ENCODE peak calls at places on chromosomes 16 and 17, in four cellular contexts. One of them, this sample, is unnamed.

GRCh38 chr16:30700491-30700890 is 1.5 kb downstream of the SRCAP start:
- DNase-seq in H1: no peak
- DNase-seq in GM12878: no peak
- DNase-seq in K562: peak
- DNase-seq in this sample: no peak

GRCh38 chr16:41439-42068 is 11.9 kb downstream of the POLR3K start:
- DNase-seq in K562: no peak
- DNase-seq in GM12878: no peak
- DNase-seq in H1: no peak
- DNase-seq in this sample: no peak

GRCh38 chr17:51796026-51796425 is 362.5 kb downstream of the CA10 start:
- DNase-seq in K562: no peak
- DNase-seq in H1: no peak
- DNase-seq in GM12878: no peak
- DNase-seq in this sample: no peak

GRCh38 chr17:79977711-79978544 is 57.7 kb downstream of the TBC1D16 start:
- DNase-seq in GM12878: no peak
- DNase-seq in K562: no peak
- DNase-seq in H1: no peak
- DNase-seq in this sample: no peak

GRCh38 chr17:72110231-72110952 is 10.4 kb upstream of the SOX9 start:
- DNase-seq in GM12878: no peak
- DNase-seq in H1: no peak
- DNase-seq in K562: no peak
- DNase-seq in this sample: no peak

GRCh38 chr17:81183316-81183715 is 17.3 kb upstream of the AATK start:
- DNase-seq in H1: no peak
- DNase-seq in GM12878: no peak
- DNase-seq in K562: no peak
- DNase-seq in this sample: no peak

GRCh38 chr17:50493744-50494143 is 14.5 kb upstream of the MYCBPAP start:
- DNase-seq in H1: no peak
- DNase-seq in GM12878: no peak
- DNase-seq in K562: no peak
- DNase-seq in this sample: no peak

GRCh38 chr16:14669776-14670175 is 24.3 kb downstream of the PLA2G10 start:
- DNase-seq in H1: no peak
- DNase-seq in GM12878: no peak
- DNase-seq in K562: no peak
- DNase-seq in this sample: no peak

GRCh38 chr17:7177954-7178477 is 1.2 kb downstream of the ASGR1 start:
- DNase-seq in H1: peak
- DNase-seq in GM12878: no peak
- DNase-seq in K562: no peak
- DNase-seq in this sample: peak

GRCh38 chr16:71796501-71796900 is 12.1 kb downstream of the AP1G1 start:
- DNase-seq in H1: no peak
- DNase-seq in K562: no peak
- DNase-seq in GM12878: no peak
- DNase-seq in this sample: no peak

GRCh38 chr17:38349097-38349904 is 2.3 kb upstream of the SOCS7 start:
- DNase-seq in GM12878: peak
- DNase-seq in H1: peak
- DNase-seq in K562: peak
- DNase-seq in this sample: peak

GRCh38 chr17:57569860-57570259 is 175.2 kb downstream of the CCDC182 start:
- DNase-seq in GM12878: no peak
- DNase-seq in K562: no peak
- DNase-seq in H1: no peak
- DNase-seq in this sample: no peak

GRCh38 chr16:66352304-66352703 is 14.2 kb upstream of the CDH5 start:
- DNase-seq in H1: no peak
- DNase-seq in GM12878: no peak
- DNase-seq in K562: no peak
- DNase-seq in this sample: no peak

GRCh38 chr17:18217412-18218015 is 7.9 kb upstream of the LLGL1 start:
- DNase-seq in GM12878: peak
- DNase-seq in H1: peak
- DNase-seq in K562: peak
- DNase-seq in this sample: peak
- TF ChIP-seq JUND in GM12878: no peak
- TF ChIP-seq JUND in H1: no peak
- TF ChIP-seq JUND in K562: peak
- TF ChIP-seq JUND in this sample: no peak

DNA sequence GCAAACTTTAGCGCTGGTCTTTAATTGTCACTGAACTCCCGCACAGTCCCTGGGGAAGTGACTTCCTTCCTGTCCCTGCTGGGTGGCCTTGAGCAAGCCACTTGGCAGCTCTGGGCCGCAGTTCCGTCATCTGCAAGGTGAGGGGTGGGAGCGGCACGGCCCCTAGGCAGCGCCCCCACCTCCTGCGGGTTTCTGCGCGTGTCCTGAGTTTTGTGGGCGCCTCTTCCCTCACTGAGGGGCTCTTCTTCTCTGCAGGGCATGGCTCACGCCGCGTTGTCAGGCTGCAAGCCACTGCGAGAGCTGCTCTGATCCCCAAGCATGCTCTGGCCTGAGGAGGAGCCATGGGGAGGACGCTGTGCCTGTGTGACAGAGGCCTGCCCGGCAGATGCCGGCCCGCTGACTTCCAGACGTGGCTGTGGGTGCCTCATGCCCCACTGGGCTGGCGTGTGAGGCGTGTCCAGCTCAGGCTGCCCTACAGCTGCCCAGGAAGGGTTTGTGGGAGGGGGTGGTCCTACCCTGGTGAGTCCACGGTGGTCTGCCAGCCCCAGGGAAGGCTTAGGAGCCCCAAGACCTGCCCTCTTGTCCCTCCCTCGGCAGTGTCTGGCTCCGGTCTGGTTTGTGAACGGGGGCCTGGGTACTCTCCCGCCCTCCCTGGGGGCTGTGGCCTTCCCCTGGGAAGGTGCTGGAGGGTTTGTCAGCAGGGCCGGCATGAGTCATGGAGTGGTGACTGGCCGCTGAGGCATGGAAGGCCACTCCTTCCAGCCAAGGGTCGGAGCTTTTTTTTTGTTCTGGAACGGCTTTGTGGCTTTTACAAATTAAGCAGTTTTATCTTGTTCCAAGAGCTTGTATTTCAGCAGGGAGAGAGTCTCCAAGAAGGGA is 182.0 kb downstream of the SEC14L1 start:
- DNase-seq in K562: peak
- DNase-seq in H1: no peak
- DNase-seq in GM12878: no peak
- DNase-seq in this sample: peak
- TF ChIP-seq ATF2 in K562: no peak
- TF ChIP-seq ATF2 in H1: no peak
- TF ChIP-seq ATF2 in GM12878: no peak
- TF ChIP-seq ATF2 in this sample: no peak

DNA sequence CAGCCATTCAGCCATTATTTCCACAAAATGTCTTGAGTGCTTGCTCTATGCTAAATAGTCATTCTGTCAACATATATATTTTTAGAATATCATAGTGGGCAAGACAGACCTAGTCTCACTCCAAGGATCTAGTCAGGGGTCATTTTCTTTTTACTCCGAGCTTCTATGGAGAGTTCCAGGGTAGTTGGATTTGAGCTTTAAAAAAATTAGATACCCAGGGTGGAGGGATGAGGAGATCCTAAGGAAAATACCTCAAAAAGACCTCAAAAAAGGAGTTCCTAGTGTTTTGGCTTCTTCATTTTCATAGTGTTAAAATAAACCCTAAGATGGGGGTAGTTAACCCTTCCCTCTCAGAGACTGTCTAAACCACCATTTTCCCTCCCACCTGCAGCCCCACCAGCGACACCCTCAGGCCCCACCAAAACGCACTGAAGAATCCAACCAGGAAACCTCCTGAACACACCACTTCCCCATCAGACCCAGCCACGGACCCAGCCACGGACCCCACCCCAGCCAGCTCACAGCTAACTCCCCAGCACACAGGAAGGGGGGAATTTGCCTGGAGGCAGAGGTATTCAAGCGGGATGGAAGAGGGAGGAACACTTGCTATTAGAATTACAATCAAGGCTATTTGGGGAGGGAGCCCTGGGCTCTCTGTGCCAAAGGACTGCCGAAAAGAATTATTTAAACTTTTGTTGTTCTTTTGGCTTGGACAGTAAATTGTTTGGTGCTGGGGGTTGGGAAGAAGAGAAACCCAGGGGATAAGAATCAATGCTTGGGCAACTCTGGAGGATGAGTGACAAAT is 2.2 kb downstream of the ETV4 start:
- DNase-seq in H1: no peak
- DNase-seq in GM12878: no peak
- DNase-seq in K562: peak
- DNase-seq in this sample: peak
- TF ChIP-seq JUND in H1: no peak
- TF ChIP-seq JUND in GM12878: no peak
- TF ChIP-seq JUND in K562: no peak
- TF ChIP-seq JUND in this sample: no peak

GRCh38 chr17:78490673-78491072 is 86.5 kb downstream of the DNAH17 start:
- DNase-seq in GM12878: no peak
- DNase-seq in H1: no peak
- DNase-seq in K562: no peak
- DNase-seq in this sample: no peak
- TF ChIP-seq ATF2 in GM12878: no peak
- TF ChIP-seq ATF2 in H1: no peak
- TF ChIP-seq ATF2 in K562: no peak
- TF ChIP-seq ATF2 in this sample: no peak